ENCODE peak calls at places on chromosomes 1 and 21, in five cellular contexts. X is K562, B is HCT116, R is GM12878, G is HepG2. U is an unnamed sample.

GRCh38 chr1:86757272-86757984 is 53.1 kb downstream of the SH3GLB1 start:
- DNase-seq in B (no peak), R (no peak), G (no peak), X (no peak), U (no peak)

GRCh38 chr1:23421752-23422312 is 2.7 kb downstream of the TCEA3 start:
- DNase-seq in R (no peak), X (peak), B (no peak), G (peak), U (no peak)

GRCh38 chr1:1434131-1434811 is 1.2 kb upstream of the VWA1 start:
- DNase-seq in B (no peak), G (peak), X (no peak), R (no peak), U (no peak)

GRCh38 chr1:54287176-54287650 is 87.2 kb downstream of the MRPL37 start:
- DNase-seq in B (no peak), G (no peak), R (no peak), X (peak), U (peak)

GRCh38 chr21:37373539-37373938 is 7.0 kb downstream of the DYRK1A start:
- DNase-seq in X (peak), R (no peak), G (no peak), B (no peak), U (no peak)

GRCh38 chr1:87523466-87523865 is 194.8 kb downstream of the LMO4 start:
- DNase-seq in R (no peak), B (no peak), G (no peak), X (no peak), U (no peak)

GRCh38 chr21:33751120-33751519 is 108.8 kb downstream of the ITSN1 start:
- DNase-seq in R (no peak), B (no peak), X (no peak), G (no peak), U (no peak)

GRCh38 chr1:228465571-228466146 is 21.5 kb upstream of the RNF187 start:
- DNase-seq in X (no peak), G (no peak), R (no peak), B (no peak), U (no peak)

GRCh38 chr1:98306517-98307089 is 354.9 kb upstream of the SNX7 start:
- DNase-seq in X (no peak), B (no peak), G (no peak), R (no peak), U (no peak)

GRCh38 chr1:160746870-160747500 is 7.9 kb downstream of the SLAMF7 start:
- DNase-seq in X (no peak), B (no peak), R (no peak), G (no peak), U (no peak)

GRCh38 chr1:147804942-147805723 is 44.7 kb upstream of the GJA5 start:
- DNase-seq in X (no peak), R (no peak), G (peak), B (no peak), U (no peak)

GRCh38 chr1:81558291-81559076 is 242.2 kb upstream of the ADGRL2 start:
- DNase-seq in R (no peak), X (no peak), G (peak), B (no peak), U (no peak)

GRCh38 chr1:81559662-81560350 is 240.9 kb upstream of the ADGRL2 start:
- DNase-seq in G (no peak), X (no peak), R (no peak), B (no peak), U (no peak)

GRCh38 chr1:81554534-81554933 is 246.2 kb upstream of the ADGRL2 start:
- DNase-seq in B (no peak), R (no peak), X (no peak), G (no peak), U (no peak)

GRCh38 chr1:81554108-81554507 is 246.6 kb upstream of the ADGRL2 start:
- DNase-seq in R (no peak), B (no peak), X (no peak), G (no peak), U (no peak)

DNA sequence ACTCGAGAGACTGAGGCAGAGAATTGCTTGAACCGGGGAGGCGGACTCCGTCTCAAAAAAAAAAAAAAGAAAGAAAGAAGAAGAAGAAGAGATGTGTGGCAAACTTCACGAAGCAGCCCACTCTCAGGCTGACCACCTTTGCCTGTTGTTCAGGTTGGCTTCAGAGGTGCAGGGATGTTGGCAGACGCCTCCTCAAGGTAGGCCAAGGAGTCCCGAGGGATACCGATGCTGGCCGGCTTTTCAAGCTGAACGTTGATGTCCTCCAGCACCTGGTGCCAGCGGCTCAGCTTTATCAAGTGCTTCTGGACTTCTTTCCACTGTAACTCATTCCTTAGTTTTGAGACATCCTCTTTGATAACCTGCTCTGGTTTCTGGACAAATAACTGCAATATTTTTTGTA is 243.8 kb upstream of the ADGRL2 start:
- DNase-seq in R (no peak), G (no peak), X (no peak), B (no peak), U (no peak)
- TF ChIP-seq CEBPB in R (no peak), G (no peak), X (no peak), B (no peak), U (no peak)

DNA sequence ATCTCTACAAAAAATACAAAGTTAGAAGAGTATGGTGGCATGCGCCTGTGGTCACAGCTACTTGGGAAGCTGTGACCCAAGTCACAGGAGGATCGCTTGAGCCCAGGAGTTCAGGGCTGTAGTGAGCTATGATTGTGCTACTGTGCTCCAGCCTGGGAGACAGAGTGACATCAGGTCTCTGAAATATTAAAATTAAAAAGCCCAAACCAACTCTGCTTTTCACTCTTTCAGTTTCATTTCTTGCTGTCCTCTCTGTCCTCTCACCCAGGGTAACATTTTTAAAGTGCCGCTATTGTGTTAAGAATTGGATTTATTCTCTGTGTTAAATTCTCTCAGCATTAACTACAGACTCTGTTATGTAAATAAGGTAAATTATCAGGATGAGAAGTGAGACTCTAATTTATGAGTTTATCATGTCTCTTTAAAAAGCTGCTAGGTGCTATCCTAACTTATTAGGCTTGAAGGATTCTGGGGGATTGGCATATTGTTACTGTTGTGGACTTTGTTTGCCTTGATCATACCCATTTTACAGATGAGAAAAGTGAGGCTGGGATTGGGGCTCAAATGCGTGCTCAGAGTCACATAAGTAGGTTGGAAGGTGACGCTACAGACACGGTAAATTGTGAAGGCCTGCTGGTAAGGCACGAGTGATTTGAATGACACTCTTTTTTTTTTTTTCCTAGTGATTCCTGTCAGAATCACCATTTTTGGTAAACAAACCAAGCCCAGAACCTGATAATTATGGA is 46.5 kb downstream of the B3GALT5 start:
- DNase-seq in B (no peak), R (no peak), X (no peak), G (no peak), U (no peak)
- TF ChIP-seq REST in B (no peak), R (no peak), X (no peak), G (no peak), U (no peak)

DNA sequence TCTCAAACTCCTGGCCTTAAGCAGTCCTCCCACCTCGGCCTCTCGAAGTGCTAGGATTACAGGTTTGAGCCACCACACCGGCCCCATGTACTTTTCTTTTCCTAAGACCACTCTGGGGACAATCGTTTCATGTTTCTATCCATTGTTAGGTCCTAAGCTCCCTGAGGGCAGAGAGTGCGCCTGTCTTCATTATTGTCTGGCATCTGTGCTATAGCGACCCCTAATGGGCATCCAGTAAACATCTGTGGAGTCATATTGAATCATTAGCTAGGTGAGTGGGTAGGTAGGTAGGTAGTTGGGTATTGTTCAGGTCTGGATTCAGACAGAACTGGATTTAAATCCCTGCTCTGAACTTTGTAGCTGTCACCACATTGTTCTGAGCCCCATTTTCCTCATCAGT is 66.1 kb downstream of the TMEM53 start:
- DNase-seq in B (no peak), X (no peak), G (peak), R (no peak), U (peak)
- TF ChIP-seq CEBPB in B (no peak), X (no peak), G (no peak), R (no peak), U (no peak)

DNA sequence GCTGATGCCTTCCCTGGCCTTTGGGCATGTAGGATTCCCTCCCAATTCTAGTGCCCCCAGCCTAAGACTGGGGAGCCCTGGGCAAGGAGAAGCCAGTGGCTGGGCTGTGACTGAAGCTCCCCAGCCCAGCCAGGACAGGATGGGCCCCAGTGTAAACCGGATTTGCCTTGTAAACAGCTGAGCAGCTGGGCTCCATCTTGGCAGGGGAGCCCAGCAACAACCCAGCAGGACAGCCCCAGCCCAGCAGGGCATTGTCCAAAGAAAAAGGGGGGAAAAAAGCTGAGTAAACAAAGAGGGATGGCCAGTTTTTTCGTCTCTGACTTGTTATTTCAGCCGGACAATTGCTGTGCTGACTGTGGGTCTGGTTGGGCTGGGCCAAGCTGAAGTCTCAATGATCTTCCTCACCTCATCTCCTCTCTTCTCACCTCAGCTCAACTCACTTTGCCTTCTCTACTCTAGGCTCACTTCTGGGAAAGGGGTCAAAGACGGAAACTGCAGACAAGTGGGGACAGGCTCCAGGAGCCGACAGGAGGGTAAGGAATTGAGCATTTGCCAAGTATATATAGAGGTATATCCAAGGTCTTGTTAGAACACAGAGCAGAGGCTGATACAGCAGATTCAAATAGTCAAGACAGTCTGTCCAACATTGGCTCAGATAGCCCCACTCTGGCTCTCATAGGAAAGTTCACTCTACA is 97.7 kb downstream of the TMEM53 start:
- DNase-seq in X (no peak), G (no peak), R (no peak), B (no peak), U (no peak)
- TF ChIP-seq REST in X (no peak), G (no peak), R (no peak), B (no peak), U (no peak)

GRCh38 chr1:171429137-171429536 is 56.2 kb upstream of the PRRC2C start:
- DNase-seq in G (no peak), B (no peak), X (no peak), R (no peak), U (no peak)
- TF ChIP-seq CEBPB in G (no peak), B (no peak), X (no peak), R (no peak), U (no peak)

GRCh38 chr1:150186789-150187559 is 37.3 kb downstream of the PLEKHO1 start:
- DNase-seq in G (peak), B (peak), X (peak), R (no peak), U (peak)
- TF ChIP-seq REST in G (no peak), B (no peak), X (no peak), R (no peak), U (no peak)